ENCODE peak calls at places on chromosomes 12 and 14, in nine cellular contexts. W, B, J, Q, M, O, K, D and E are unnamed samples. For H3K4me1, the result is how much of the 10 kb centered on the place peaks cover.

GRCh38 chr14:22099942-22100763 is 426.5 kb upstream of the OR4E1 start:
- DNase-seq in W (peak), B (peak), J (peak), Q (peak), M (no peak), O (peak), K (peak), D (peak), E (peak)

GRCh38 chr12:94147991-94148840 is at the start of gene PLXNC1:
- DNase-seq in W (peak), B (peak), J (peak), Q (no peak), M (no peak), O (peak), K (no peak), D (no peak), E (peak)

GRCh38 chr14:77023001-77023996 is 5.2 kb downstream of the IRF2BPL start:
- DNase-seq in W (no peak), B (peak), J (peak), Q (no peak), M (no peak), O (peak), K (peak), D (peak), E (peak)

GRCh38 chr14:50045039-50045711 is 71.2 kb downstream of the VCPKMT start:
- DNase-seq in W (no peak), B (peak), J (no peak), Q (no peak), M (peak), O (peak), K (peak), D (peak), E (peak)

GRCh38 chr12:5706247-5706646 is 238.8 kb downstream of the ANO2 start:
- DNase-seq in W (no peak), B (no peak), J (no peak), Q (no peak), M (no peak), O (no peak), K (no peak), D (no peak), E (no peak)

GRCh38 chr14:64038857-64039542 is 186.2 kb downstream of the SYNE2 start:
- DNase-seq in W (no peak), B (no peak), J (no peak), Q (no peak), M (no peak), O (no peak), K (no peak), D (no peak), E (no peak)

GRCh38 chr12:10968765-10969456 is 17.8 kb downstream of the TAS2R50 start:
- DNase-seq in W (peak), B (peak), J (no peak), Q (no peak), M (peak), O (no peak), K (peak), D (no peak), E (no peak)

GRCh38 chr12:46101121-46101869 is 110.9 kb upstream of the SCAF11 start:
- DNase-seq in W (no peak), B (no peak), J (no peak), Q (no peak), M (no peak), O (no peak), K (no peak), D (no peak), E (no peak)

GRCh38 chr12:93419388-93420034 is 22.2 kb downstream of the UBE2N start:
- DNase-seq in W (no peak), B (no peak), J (peak), Q (no peak), M (no peak), O (peak), K (peak), D (no peak), E (no peak)

GRCh38 chr12:5456906-5457305 is 25.0 kb downstream of the NTF3 start:
- DNase-seq in W (no peak), B (no peak), J (peak), Q (no peak), M (no peak), O (no peak), K (peak), D (no peak), E (no peak)

GRCh38 chr12:38427442-38427841 is 110.9 kb downstream of the ALG10B start:
- DNase-seq in W (no peak), B (no peak), J (no peak), Q (no peak), M (no peak), O (no peak), K (no peak), D (no peak), E (no peak)

GRCh38 chr12:31599053-31599452 is 8.1 kb upstream of the DENND5B start:
- DNase-seq in W (no peak), B (no peak), J (no peak), Q (no peak), M (no peak), O (no peak), K (no peak), D (no peak), E (no peak)

GRCh38 chr12:125288931-125289928 is 224.0 kb downstream of the AACS start:
- DNase-seq in W (no peak), B (no peak), J (no peak), Q (no peak), M (no peak), O (no peak), K (no peak), D (no peak), E (no peak)

GRCh38 chr14:53509227-53509822 is 356.2 kb upstream of the DDHD1 start:
- DNase-seq in W (no peak), B (no peak), J (no peak), Q (no peak), M (no peak), O (no peak), K (no peak), D (peak), E (peak)

GRCh38 chr12:66409195-66409871 is 107.0 kb downstream of the HELB start:
- DNase-seq in W (no peak), B (no peak), J (peak), Q (peak), M (no peak), O (peak), K (peak), D (no peak), E (no peak)

GRCh38 chr14:69259531-69260245 is at the start of gene GALNT16:
- DNase-seq in W (no peak), B (peak), J (peak), Q (no peak), M (no peak), O (peak), K (peak), D (no peak), E (peak)

GRCh38 chr14:32413967-32414640 is 85.0 kb downstream of the AKAP6 start:
- DNase-seq in W (no peak), B (no peak), J (no peak), Q (no peak), M (no peak), O (no peak), K (peak), D (no peak), E (no peak)

GRCh38 chr12:67651380-67651695 is 2.8 kb downstream of the DYRK2 start:
- DNase-seq in W (no peak), B (no peak), J (peak), Q (no peak), M (no peak), O (peak), K (peak), D (no peak), E (peak)

GRCh38 chr12:94553130-94553519 is 93.5 kb upstream of the CEP83 start:
- DNase-seq in W (no peak), B (no peak), J (no peak), Q (no peak), M (peak), O (no peak), K (peak), D (no peak), E (no peak)

GRCh38 chr14:102923920-102924486 is 1.5 kb downstream of the AMN start:
- DNase-seq in W (no peak), B (no peak), J (no peak), Q (no peak), M (no peak), O (no peak), K (no peak), D (no peak), E (peak)

GRCh38 chr12:67019070-67019469 is 250.1 kb upstream of the CAND1 start:
- DNase-seq in W (no peak), B (no peak), J (no peak), Q (no peak), M (no peak), O (no peak), K (no peak), D (no peak), E (no peak)

GRCh38 chr14:34344318-34344717 is 117.7 kb downstream of the SPTSSA start:
- DNase-seq in W (no peak), B (no peak), J (no peak), Q (no peak), M (no peak), O (no peak), K (no peak), D (no peak), E (no peak)

GRCh38 chr12:94618995-94619695 is 31.2 kb downstream of the TMCC3 start:
- DNase-seq in W (no peak), B (no peak), J (no peak), Q (peak), M (no peak), O (no peak), K (peak), D (no peak), E (no peak)

GRCh38 chr14:84961637-84962036 is 568.3 kb upstream of the FLRT2 start:
- DNase-seq in W (no peak), B (no peak), J (no peak), Q (no peak), M (no peak), O (no peak), K (no peak), D (no peak), E (no peak)

GRCh38 chr14:73136085-73136386 is 271 bp upstream of the PSEN1 start:
- DNase-seq in W (no peak), B (no peak), J (no peak), Q (no peak), M (no peak), O (no peak), K (no peak), D (no peak), E (no peak)

GRCh38 chr12:132166093-132166492 is 21.8 kb downstream of the NOC4L start:
- DNase-seq in W (no peak), B (no peak), J (no peak), Q (no peak), M (no peak), O (no peak), K (no peak), D (no peak), E (no peak)

GRCh38 chr12:105986779-105987686 is 151.7 kb downstream of the NUAK1 start:
- DNase-seq in W (no peak), B (no peak), J (no peak), Q (no peak), M (no peak), O (no peak), K (no peak), D (no peak), E (no peak)

GRCh38 chr12:69511870-69512269 is 41.7 kb downstream of the FRS2 start:
- DNase-seq in W (no peak), B (no peak), J (no peak), Q (no peak), M (no peak), O (no peak), K (no peak), D (no peak), E (no peak)

GRCh38 chr12:58750484-58750883 is 169.8 kb downstream of the LRIG3 start:
- DNase-seq in W (no peak), B (no peak), J (no peak), Q (no peak), M (no peak), O (no peak), K (no peak), D (no peak), E (no peak)

DNA sequence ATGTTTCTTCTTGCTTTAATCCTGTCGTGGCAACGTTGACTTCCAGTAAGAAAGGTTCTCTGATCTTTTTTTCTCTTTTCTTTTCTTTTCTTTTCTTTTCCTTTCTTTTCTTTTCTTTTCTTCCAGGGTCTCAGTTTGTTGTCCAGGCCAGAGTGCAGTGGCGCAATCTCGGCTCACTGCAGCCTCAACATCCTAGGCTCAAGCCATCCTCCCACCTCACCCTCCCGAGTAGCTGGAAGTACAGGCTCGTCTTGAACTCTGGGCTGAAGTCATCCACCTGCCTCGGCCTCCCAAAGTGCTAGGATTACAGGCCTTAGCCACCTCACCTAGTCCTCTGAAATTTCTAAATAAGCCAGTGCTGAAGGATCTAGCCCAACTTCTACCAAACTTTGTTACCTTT is 1.3 kb upstream of the MAP3K9 start:
- DNase-seq in W (no peak), B (no peak), J (no peak), Q (no peak), M (no peak), O (no peak), K (no peak), D (no peak), E (no peak)
- H3K4me3 ChIP-seq in W (peak), B (no peak), J (peak), Q (peak), M (no peak), O (peak), K (no peak), D (no peak), E (no peak)

DNA sequence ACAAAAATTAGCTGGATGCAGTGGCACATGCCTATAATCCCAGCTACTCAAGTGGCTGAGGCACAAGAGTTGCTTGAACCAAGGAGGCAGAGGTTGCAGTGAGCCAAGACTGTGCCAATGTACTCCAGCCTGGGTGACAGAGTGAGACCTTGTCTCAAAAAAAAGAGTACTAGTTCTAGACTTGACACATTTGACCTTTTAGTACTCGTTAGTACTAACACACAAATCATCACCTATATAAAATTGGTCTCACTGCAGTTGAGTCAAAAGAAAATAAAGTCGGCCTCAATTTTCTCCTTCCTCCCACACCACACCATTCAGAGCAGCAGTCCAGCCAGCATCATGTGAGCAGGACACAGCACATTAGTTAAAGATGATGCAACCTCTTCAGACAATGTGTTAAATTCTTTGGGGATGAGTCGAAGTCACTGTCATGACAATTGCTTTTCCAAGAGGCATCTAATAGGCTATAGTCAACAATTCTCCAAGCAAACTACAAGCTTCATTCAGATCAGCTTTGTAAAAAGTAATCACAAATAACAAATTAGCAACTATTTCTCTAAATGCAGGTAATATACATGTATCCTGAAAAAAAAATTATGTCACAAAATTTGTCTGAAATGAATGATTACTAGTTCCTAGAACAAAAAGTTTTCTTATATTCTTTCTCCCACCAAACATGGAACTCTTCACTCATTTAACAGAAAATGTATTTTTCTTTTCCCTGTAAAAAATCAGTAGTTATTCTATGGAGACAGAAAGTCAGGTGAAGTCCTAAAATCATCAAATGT is 55.6 kb downstream of the CLIP1 start:
- DNase-seq in W (no peak), B (no peak), J (peak), Q (peak), M (peak), O (no peak), K (peak), D (peak), E (peak)
- TF ChIP-seq POLR2AphosphoS5 in W (peak), B (peak), J (no peak), Q (no peak), M (peak), O (no peak), K (no peak), D (peak), E (peak)

DNA sequence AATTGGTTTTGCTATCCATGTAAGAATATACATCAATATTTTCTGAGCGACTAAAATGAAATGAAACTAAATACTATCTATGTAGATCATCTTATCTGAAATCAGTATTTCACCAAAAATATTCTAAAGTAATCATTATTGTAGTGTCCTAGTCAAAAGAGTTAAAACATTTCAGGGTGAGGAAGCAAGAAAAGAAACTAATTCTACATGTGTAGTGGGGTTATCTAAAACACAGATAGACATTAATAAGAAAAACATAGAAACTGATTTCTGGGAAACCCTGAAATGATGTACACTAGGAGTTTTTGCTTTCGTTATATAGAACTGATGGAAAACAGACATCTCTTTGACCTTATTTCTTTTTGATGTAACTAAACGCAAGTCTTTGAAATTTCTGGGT is 257.9 kb downstream of the SSPN start:
- DNase-seq in W (no peak), B (no peak), J (no peak), Q (no peak), M (no peak), O (no peak), K (no peak), D (no peak), E (no peak)
- H3K4me1 ChIP-seq in W (under half), B (under half), J (under half), Q (under half), M (under half), O (under half), K (under half), D (under half), E (under half)

DNA sequence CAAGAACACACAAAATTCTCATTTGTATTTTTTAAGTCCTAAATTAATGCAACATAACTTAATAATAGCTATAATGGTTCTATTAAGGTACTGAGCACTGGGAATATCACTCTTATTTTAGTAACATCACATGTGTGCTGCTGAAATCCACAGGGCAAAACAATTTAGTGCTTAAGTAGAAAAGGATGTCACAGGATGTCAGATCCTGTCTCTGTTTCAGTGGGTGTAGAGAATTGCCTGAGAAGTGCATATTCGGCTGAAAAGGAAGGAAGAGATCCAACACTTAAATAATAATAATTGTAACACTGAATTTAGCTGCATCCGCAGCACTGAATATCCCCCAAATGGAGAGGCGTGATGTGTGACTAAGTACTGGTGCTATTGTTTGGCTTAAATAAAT is 8.6 kb downstream of the LDHB start:
- DNase-seq in W (no peak), B (no peak), J (no peak), Q (no peak), M (no peak), O (no peak), K (no peak), D (no peak), E (no peak)
- H3K4me3 ChIP-seq in W (no peak), B (no peak), J (no peak), Q (no peak), M (no peak), O (no peak), K (no peak), D (no peak), E (no peak)

DNA sequence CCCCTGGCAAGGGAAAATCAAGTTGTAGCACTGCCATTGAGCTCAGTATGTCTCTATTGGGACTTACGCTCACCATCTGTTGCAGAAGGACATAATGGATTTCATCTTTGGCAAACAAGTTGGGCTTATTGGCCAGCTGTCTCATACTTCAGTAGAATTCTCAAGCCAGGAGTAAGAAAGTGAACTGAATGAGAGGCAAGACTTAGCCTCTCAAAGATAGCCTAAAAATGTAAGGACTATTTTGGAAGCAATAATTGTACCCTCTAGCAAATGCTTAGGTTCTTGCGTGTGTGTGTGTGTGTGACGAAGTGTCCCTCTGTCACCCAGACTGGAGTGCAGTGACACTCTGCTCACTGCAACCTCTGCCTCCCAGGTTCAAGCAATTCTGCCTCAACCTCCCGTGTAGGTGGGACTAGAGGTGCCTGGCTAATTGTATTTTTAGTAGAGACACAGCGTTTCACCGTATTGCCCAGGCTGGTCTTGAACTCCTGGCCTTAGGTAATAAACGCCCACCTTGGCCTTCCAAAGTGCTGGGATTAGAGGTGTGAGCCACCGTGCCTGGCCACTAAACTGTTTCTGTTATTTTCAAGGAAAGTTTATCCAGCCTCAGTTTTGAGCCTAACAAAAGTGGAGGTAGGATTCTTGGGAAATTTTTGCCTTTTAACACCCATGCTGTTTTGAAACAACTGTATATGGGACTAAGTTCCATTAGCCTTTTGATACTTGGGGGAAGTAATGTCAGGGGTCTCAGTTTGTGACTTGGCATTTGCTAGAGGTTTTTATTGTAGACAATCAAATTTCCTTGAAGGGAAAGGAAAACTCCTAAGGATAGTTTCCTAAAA is 7.0 kb downstream of the HNRNPA1 start:
- DNase-seq in W (no peak), B (no peak), J (peak), Q (no peak), M (no peak), O (no peak), K (no peak), D (no peak), E (no peak)
- TF ChIP-seq POLR2AphosphoS5 in W (no peak), B (no peak), J (peak), Q (peak), M (no peak), O (peak), K (peak), D (no peak), E (no peak)

DNA sequence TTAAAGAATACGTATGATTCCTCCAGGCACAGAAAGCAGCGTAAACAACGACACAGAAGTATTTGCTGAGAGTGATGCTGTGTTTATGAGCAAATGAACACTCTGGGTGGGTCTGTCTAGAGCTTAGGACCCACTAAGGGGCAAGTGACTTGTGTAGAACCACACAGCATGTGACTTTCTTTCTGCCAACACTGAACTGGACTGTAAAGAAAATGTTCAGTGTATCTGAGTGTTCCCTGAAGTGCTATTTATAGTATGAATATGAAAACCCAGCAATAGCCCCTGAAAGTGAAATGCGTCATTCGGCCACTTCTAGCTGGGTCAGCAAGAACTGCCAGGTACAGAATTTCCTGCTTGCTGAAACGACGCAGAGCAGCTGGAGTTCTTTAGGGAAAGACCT is 78.4 kb downstream of the ST8SIA1 start:
- DNase-seq in W (no peak), B (no peak), J (no peak), Q (no peak), M (no peak), O (no peak), K (no peak), D (no peak), E (no peak)
- H3K4me1 ChIP-seq in W (under half), B (under half), J (under half), Q (under half), M (under half), O (under half), K (under half), D (under half), E (under half)